ENCODE peak calls at places on chromosomes 5 and 9, in seven cellular contexts. P is kidney; H is tibial artery; Z is right lobe of liver; M is PC-3; V is AG10803; L is CD4-positive, alpha-beta T cell. B is an unnamed sample.

GRCh38 chr5:93360436-93361100 is 220.5 kb downstream of the NR2F1-AS1 start:
- DNase-seq in V (no peak), M (peak; percentile 69), P (no peak), L (no peak), Z (no peak), H (no peak), B (no peak)

GRCh38 chr9:134171316-134172197 is 7.2 kb upstream of the RNU6ATAC start:
- DNase-seq in M (no peak), L (no peak), H (no peak), V (peak; percentile 89), P (no peak), Z (peak; percentile 56), B (no peak)

GRCh38 chr9:128073260-128073886 is 5.3 kb downstream of the SLC25A25 start:
- DNase-seq in M (no peak), Z (no peak), L (no peak), V (no peak), H (no peak), P (no peak), B (no peak)

GRCh38 chr5:53826503-53826902 is 266.1 kb downstream of the NDUFS4 start:
- DNase-seq in Z (no peak), M (no peak), P (no peak), L (no peak), H (no peak), V (no peak), B (no peak)

GRCh38 chr5:176529824-176530195 is 7.4 kb downstream of the RNF44 start:
- DNase-seq in Z (no peak), V (no peak), H (no peak), M (no peak), P (peak; percentile 77), L (no peak), B (no peak)

GRCh38 chr9:135170535-135170934 is 83.1 kb downstream of the OLFM1 start:
- DNase-seq in H (no peak), P (no peak), V (no peak), L (no peak), Z (no peak), M (no peak), B (no peak)

GRCh38 chr5:82330921-82331320 is 52.8 kb upstream of the RPS23 start:
- DNase-seq in V (peak; percentile 84), H (no peak), M (no peak), L (no peak), P (no peak), Z (no peak), B (no peak)

GRCh38 chr5:7608772-7609171 is 212.8 kb downstream of the ADCY2 start:
- DNase-seq in L (no peak), H (no peak), P (no peak), Z (no peak), V (no peak), M (no peak), B (no peak)

GRCh38 chr5:1519631-1520141 is 4.1 kb downstream of the LPCAT1 start:
- DNase-seq in Z (peak; percentile 36), H (peak; percentile 49), P (peak; percentile 60), M (no peak), V (no peak), L (no peak), B (no peak)

GRCh38 chr5:371811-372555 is 50.5 kb downstream of the AHRR start:
- DNase-seq in V (peak; percentile 40), H (peak; percentile 48), M (no peak), P (peak; percentile 24), Z (peak; percentile 21), L (no peak), B (no peak)

GRCh38 chr5:130400091-130400490 is 495.8 kb downstream of the CHSY3 start:
- DNase-seq in H (no peak), V (no peak), Z (no peak), L (no peak), M (peak; percentile 88), P (no peak), B (no peak)

GRCh38 chr5:169712428-169712827 is 75.4 kb downstream of the DOCK2 start:
- DNase-seq in V (no peak), Z (no peak), M (no peak), H (no peak), P (no peak), L (no peak), B (no peak)

GRCh38 chr9:91163441-91163772 is 198.3 kb downstream of the AUH start:
- DNase-seq in M (no peak), V (no peak), H (no peak), P (no peak), Z (no peak), L (no peak), B (no peak)

GRCh38 chr5:132822650-132823480 is 7.6 kb downstream of the SHROOM1 start:
- DNase-seq in Z (no peak), P (peak; percentile 82), V (no peak), M (no peak), L (no peak), H (no peak), B (no peak)

GRCh38 chr9:489198-490197 is 274.8 kb downstream of the DOCK8 start:
- DNase-seq in M (peak; percentile 79), H (no peak), P (no peak), L (no peak), Z (no peak), V (no peak), B (no peak)

GRCh38 chr9:79470957-79471356 is 100.8 kb upstream of the TLE4 start:
- DNase-seq in V (no peak), P (no peak), Z (no peak), M (no peak), L (no peak), H (no peak), B (no peak)

GRCh38 chr5:100609594-100609993 is 74.4 kb downstream of the FAM174A start:
- DNase-seq in P (no peak), Z (no peak), H (no peak), L (no peak), V (no peak), M (no peak), B (no peak)

GRCh38 chr9:127097683-127098082 is 24.8 kb downstream of the ANGPTL2 start:
- DNase-seq in P (no peak), V (no peak), L (no peak), M (no peak), Z (no peak), H (no peak), B (no peak)

GRCh38 chr9:133880851-133881634 is 111.1 kb downstream of the VAV2 start:
- DNase-seq in Z (no peak), H (no peak), L (no peak), V (no peak), P (no peak), M (no peak), B (no peak)

GRCh38 chr5:163350083-163350482 is 87.3 kb upstream of the CCNG1 start:
- DNase-seq in V (peak; percentile 1), L (no peak), H (no peak), M (peak; percentile 58), Z (no peak), P (no peak), B (no peak)

GRCh38 chr5:141001466-141001853 is 35.2 kb downstream of the PCDHAC2 start:
- DNase-seq in L (no peak), V (no peak), M (peak; percentile 60), P (peak; percentile 54), Z (no peak), H (no peak), B (no peak)

B was measured in stimulated activated CD8-positive, alpha-beta memory T cell treated with anti-CD3 and anti-CD28 coated beads, Interleukin-15, amount 100 ng/mL, for 48 hours.